ENCODE peak calls at places on chromosomes 12 and 14, in eight cellular contexts. One of them, this sample, is unnamed.

GRCh38 chr12:76947270-76947669 is 68.5 kb upstream of the CSRP2 start:
- DNase-seq in endodermal cell: no peak
- DNase-seq in H9: no peak
- DNase-seq in K562: no peak
- DNase-seq in HCT116: no peak
- DNase-seq in mammary epithelial cell: no peak
- DNase-seq in fibroblast of lung: no peak
- DNase-seq in HepG2: no peak
- DNase-seq in this sample: no peak

GRCh38 chr12:7219599-7220243 is 30.2 kb downstream of the PEX5 start:
- DNase-seq in endodermal cell: peak; percentile 91
- DNase-seq in H9: peak; percentile 76
- DNase-seq in K562: peak; percentile 48
- DNase-seq in HCT116: peak; percentile 75
- DNase-seq in mammary epithelial cell: peak; percentile 56
- DNase-seq in fibroblast of lung: peak; percentile 65
- DNase-seq in HepG2: peak; percentile 63
- DNase-seq in this sample: peak; percentile 76

GRCh38 chr12:59318940-59319339 is 276.9 kb upstream of the SLC16A7 start:
- DNase-seq in endodermal cell: no peak
- DNase-seq in H9: no peak
- DNase-seq in K562: no peak
- DNase-seq in HCT116: no peak
- DNase-seq in mammary epithelial cell: no peak
- DNase-seq in fibroblast of lung: no peak
- DNase-seq in HepG2: no peak
- DNase-seq in this sample: no peak

GRCh38 chr14:94964931-94965330 is 192.4 kb downstream of the DICER1 start:
- DNase-seq in endodermal cell: no peak
- DNase-seq in H9: no peak
- DNase-seq in K562: no peak
- DNase-seq in HCT116: no peak
- DNase-seq in mammary epithelial cell: no peak
- DNase-seq in fibroblast of lung: no peak
- DNase-seq in HepG2: no peak
- DNase-seq in this sample: no peak

GRCh38 chr14:34040765-34041164 is 89.9 kb upstream of the EGLN3 start:
- DNase-seq in endodermal cell: no peak
- DNase-seq in H9: no peak
- DNase-seq in K562: no peak
- DNase-seq in HCT116: no peak
- DNase-seq in mammary epithelial cell: no peak
- DNase-seq in fibroblast of lung: no peak
- DNase-seq in HepG2: no peak
- DNase-seq in this sample: no peak

GRCh38 chr12:99063182-99063581 is 418.1 kb downstream of the APAF1 start:
- DNase-seq in endodermal cell: no peak
- DNase-seq in H9: no peak
- DNase-seq in K562: no peak
- DNase-seq in HCT116: no peak
- DNase-seq in mammary epithelial cell: no peak
- DNase-seq in fibroblast of lung: no peak
- DNase-seq in HepG2: no peak
- DNase-seq in this sample: no peak

GRCh38 chr14:71645656-71646055 is 286.6 kb upstream of the RGS6 start:
- DNase-seq in endodermal cell: no peak
- DNase-seq in H9: no peak
- DNase-seq in K562: no peak
- DNase-seq in HCT116: no peak
- DNase-seq in mammary epithelial cell: no peak
- DNase-seq in fibroblast of lung: peak; percentile 63
- DNase-seq in HepG2: no peak
- DNase-seq in this sample: no peak

GRCh38 chr12:47032644-47033043 is 46.8 kb upstream of the PCED1B start:
- DNase-seq in endodermal cell: no peak
- DNase-seq in H9: no peak
- DNase-seq in K562: no peak
- DNase-seq in HCT116: peak; percentile 36
- DNase-seq in mammary epithelial cell: peak; percentile 55
- DNase-seq in fibroblast of lung: peak; percentile 66
- DNase-seq in HepG2: peak; percentile 23
- DNase-seq in this sample: no peak

GRCh38 chr12:29008786-29009185 is 140.3 kb upstream of the FAR2 start:
- DNase-seq in endodermal cell: no peak
- DNase-seq in H9: no peak
- DNase-seq in K562: no peak
- DNase-seq in HCT116: no peak
- DNase-seq in mammary epithelial cell: peak; percentile 78
- DNase-seq in fibroblast of lung: no peak
- DNase-seq in HepG2: no peak
- DNase-seq in this sample: no peak

DNA sequence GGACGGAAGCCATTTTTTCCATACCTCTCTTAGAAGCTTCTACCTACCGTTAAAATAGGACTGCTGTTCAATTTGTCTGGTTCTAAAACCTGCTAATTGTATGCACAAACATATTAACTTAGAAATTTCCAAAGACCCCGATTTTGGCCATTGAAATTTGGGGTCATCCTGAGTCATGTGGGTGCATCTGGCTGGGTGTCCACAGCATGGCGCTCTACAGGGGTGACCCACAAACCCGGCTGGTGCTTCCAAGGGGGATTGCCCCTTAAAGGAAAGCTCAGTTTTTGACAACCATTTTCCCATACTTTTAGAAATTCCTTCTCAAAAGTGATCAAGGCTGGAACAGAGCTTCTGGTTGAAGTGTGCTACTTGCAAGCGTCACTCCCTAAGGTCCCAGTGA is 83.9 kb upstream of the EIF5 start:
- DNase-seq in endodermal cell: peak; percentile 17
- DNase-seq in H9: no peak
- DNase-seq in K562: no peak
- DNase-seq in HCT116: no peak
- DNase-seq in mammary epithelial cell: no peak
- DNase-seq in fibroblast of lung: no peak
- DNase-seq in HepG2: no peak
- DNase-seq in this sample: no peak
- TF ChIP-seq CTCF in endodermal cell: no peak
- TF ChIP-seq CTCF in H9: peak; percentile 24
- TF ChIP-seq CTCF in K562: no peak
- TF ChIP-seq CTCF in HCT116: peak; percentile 5
- TF ChIP-seq CTCF in mammary epithelial cell: no peak
- TF ChIP-seq CTCF in fibroblast of lung: no peak
- TF ChIP-seq CTCF in HepG2: no peak
- TF ChIP-seq CTCF in this sample: no peak

GRCh38 chr12:58068706-58069105 is 127.3 kb downstream of the ATP23 start:
- DNase-seq in endodermal cell: no peak
- DNase-seq in H9: no peak
- DNase-seq in K562: no peak
- DNase-seq in HCT116: no peak
- DNase-seq in mammary epithelial cell: no peak
- DNase-seq in fibroblast of lung: no peak
- DNase-seq in HepG2: no peak
- DNase-seq in this sample: no peak

GRCh38 chr12:58064681-58065080 is 123.3 kb downstream of the ATP23 start:
- DNase-seq in endodermal cell: no peak
- DNase-seq in H9: no peak
- DNase-seq in K562: no peak
- DNase-seq in HCT116: no peak
- DNase-seq in mammary epithelial cell: no peak
- DNase-seq in fibroblast of lung: no peak
- DNase-seq in HepG2: no peak
- DNase-seq in this sample: no peak

GRCh38 chr12:58066296-58066695 is 124.9 kb downstream of the ATP23 start:
- DNase-seq in endodermal cell: no peak
- DNase-seq in H9: no peak
- DNase-seq in K562: no peak
- DNase-seq in HCT116: no peak
- DNase-seq in mammary epithelial cell: peak; percentile 27
- DNase-seq in fibroblast of lung: peak; percentile 57
- DNase-seq in HepG2: no peak
- DNase-seq in this sample: no peak

GRCh38 chr12:58069268-58069967 is 128.1 kb downstream of the ATP23 start:
- DNase-seq in endodermal cell: no peak
- DNase-seq in H9: no peak
- DNase-seq in K562: no peak
- DNase-seq in HCT116: no peak
- DNase-seq in mammary epithelial cell: peak; percentile 46
- DNase-seq in fibroblast of lung: peak; percentile 25
- DNase-seq in HepG2: no peak
- DNase-seq in this sample: no peak

GRCh38 chr12:58067610-58068387 is 126.4 kb downstream of the ATP23 start:
- DNase-seq in endodermal cell: no peak
- DNase-seq in H9: no peak
- DNase-seq in K562: no peak
- DNase-seq in HCT116: no peak
- DNase-seq in mammary epithelial cell: peak; percentile 98
- DNase-seq in fibroblast of lung: peak; percentile 96
- DNase-seq in HepG2: no peak
- DNase-seq in this sample: no peak
- H3K27ac ChIP-seq in endodermal cell: no peak overlapping the region
- H3K27ac ChIP-seq in H9: no peak overlapping the region
- H3K27ac ChIP-seq in K562: no peak overlapping the region
- H3K27ac ChIP-seq in HCT116: no peak overlapping the region
- H3K27ac ChIP-seq in mammary epithelial cell: peak overlapping the region; percentile 79
- H3K27ac ChIP-seq in fibroblast of lung: no peak overlapping the region
- H3K27ac ChIP-seq in HepG2: no peak overlapping the region
- H3K27ac ChIP-seq in this sample: no peak overlapping the region

GRCh38 chr14:81517798-81518398 is 15.8 kb downstream of the SEL1L start:
- DNase-seq in endodermal cell: no peak
- DNase-seq in H9: no peak
- DNase-seq in K562: no peak
- DNase-seq in HCT116: no peak
- DNase-seq in mammary epithelial cell: no peak
- DNase-seq in fibroblast of lung: peak; percentile 13
- DNase-seq in HepG2: peak; percentile 66
- DNase-seq in this sample: no peak

GRCh38 chr14:81523016-81523415 is 10.6 kb downstream of the SEL1L start:
- DNase-seq in endodermal cell: no peak
- DNase-seq in H9: no peak
- DNase-seq in K562: no peak
- DNase-seq in HCT116: no peak
- DNase-seq in mammary epithelial cell: no peak
- DNase-seq in fibroblast of lung: no peak
- DNase-seq in HepG2: no peak
- DNase-seq in this sample: no peak

GRCh38 chr14:81521356-81521755 is 12.3 kb downstream of the SEL1L start:
- DNase-seq in endodermal cell: no peak
- DNase-seq in H9: no peak
- DNase-seq in K562: no peak
- DNase-seq in HCT116: no peak
- DNase-seq in mammary epithelial cell: no peak
- DNase-seq in fibroblast of lung: no peak
- DNase-seq in HepG2: no peak
- DNase-seq in this sample: no peak

GRCh38 chr14:81519200-81519998 is 14.3 kb downstream of the SEL1L start:
- DNase-seq in endodermal cell: no peak
- DNase-seq in H9: no peak
- DNase-seq in K562: no peak
- DNase-seq in HCT116: no peak
- DNase-seq in mammary epithelial cell: no peak
- DNase-seq in fibroblast of lung: no peak
- DNase-seq in HepG2: no peak
- DNase-seq in this sample: peak; percentile 17

DNA sequence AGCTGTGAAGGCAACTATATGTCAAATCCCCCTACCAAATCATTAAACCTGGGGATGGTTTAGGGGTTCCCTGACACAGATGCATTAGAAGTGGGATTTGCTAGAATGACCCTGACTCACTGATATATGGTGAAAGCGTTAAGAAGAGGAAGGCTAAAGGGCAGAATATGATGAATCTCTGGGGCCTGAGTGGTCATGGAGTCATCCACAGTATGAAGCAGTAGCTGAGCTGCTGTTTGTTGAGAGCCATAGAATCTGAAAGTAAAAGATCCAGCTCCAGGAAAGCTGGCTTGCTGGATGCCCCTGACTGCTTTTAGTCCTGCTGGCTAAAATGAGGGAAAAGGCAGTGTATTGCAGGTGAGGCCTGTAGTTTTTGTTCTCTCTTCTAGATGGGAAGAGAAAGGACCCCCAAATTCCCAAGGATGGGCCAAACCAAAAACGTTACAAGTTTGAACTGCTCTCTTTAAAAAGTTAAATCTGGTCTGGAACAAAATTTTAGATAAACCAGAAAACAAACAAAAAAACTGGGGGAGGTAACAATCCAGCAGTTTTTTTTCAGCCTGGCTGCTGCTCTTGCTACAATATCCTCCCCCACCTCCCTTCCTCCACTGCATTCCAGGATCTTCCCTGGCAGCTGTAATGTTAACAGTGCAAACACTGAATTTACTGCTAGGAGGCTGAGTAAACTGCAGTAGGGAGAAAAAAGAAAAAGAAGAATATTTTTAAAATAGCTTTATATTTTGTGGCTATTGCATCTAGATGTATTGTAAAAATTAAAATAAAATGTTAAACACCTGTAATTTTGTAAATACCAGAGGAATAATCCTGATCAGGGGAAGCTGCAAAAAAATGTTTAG is 16.5 kb downstream of the SEL1L start:
- DNase-seq in endodermal cell: peak; percentile 66
- DNase-seq in H9: no peak
- DNase-seq in K562: no peak
- DNase-seq in HCT116: no peak
- DNase-seq in mammary epithelial cell: no peak
- DNase-seq in fibroblast of lung: peak; percentile 54
- DNase-seq in HepG2: peak; percentile 83
- DNase-seq in this sample: no peak
- H3K9ac ChIP-seq in endodermal cell: no peak overlapping the region
- H3K9ac ChIP-seq in H9: peak overlapping the region; percentile 10
- H3K9ac ChIP-seq in K562: no peak overlapping the region
- H3K9ac ChIP-seq in HCT116: no peak overlapping the region
- H3K9ac ChIP-seq in mammary epithelial cell: no peak overlapping the region
- H3K9ac ChIP-seq in fibroblast of lung: peak overlapping the region; percentile 1
- H3K9ac ChIP-seq in HepG2: peak overlapping the region; percentile 38
- H3K9ac ChIP-seq in this sample: no peak overlapping the region

GRCh38 chr14:73261520-73262426 is 24.5 kb downstream of the PAPLN start:
- DNase-seq in endodermal cell: no peak
- DNase-seq in H9: no peak
- DNase-seq in K562: no peak
- DNase-seq in HCT116: no peak
- DNase-seq in mammary epithelial cell: no peak
- DNase-seq in fibroblast of lung: no peak
- DNase-seq in HepG2: no peak
- DNase-seq in this sample: no peak
- TF ChIP-seq CTCF in endodermal cell: no peak
- TF ChIP-seq CTCF in H9: no peak
- TF ChIP-seq CTCF in K562: no peak
- TF ChIP-seq CTCF in HCT116: no peak
- TF ChIP-seq CTCF in mammary epithelial cell: no peak
- TF ChIP-seq CTCF in fibroblast of lung: no peak
- TF ChIP-seq CTCF in HepG2: no peak
- TF ChIP-seq CTCF in this sample: no peak

GRCh38 chr14:50363734-50364113 is 33.0 kb downstream of the CDKL1 start:
- DNase-seq in endodermal cell: no peak
- DNase-seq in H9: no peak
- DNase-seq in K562: no peak
- DNase-seq in HCT116: no peak
- DNase-seq in mammary epithelial cell: no peak
- DNase-seq in fibroblast of lung: no peak
- DNase-seq in HepG2: no peak
- DNase-seq in this sample: peak; percentile 88
- H3K27ac ChIP-seq in endodermal cell: no peak overlapping the region
- H3K27ac ChIP-seq in H9: no peak overlapping the region
- H3K27ac ChIP-seq in K562: peak overlapping the region; percentile 26
- H3K27ac ChIP-seq in HCT116: no peak overlapping the region
- H3K27ac ChIP-seq in mammary epithelial cell: no peak overlapping the region
- H3K27ac ChIP-seq in fibroblast of lung: peak overlapping the region; percentile 44
- H3K27ac ChIP-seq in HepG2: no peak overlapping the region
- H3K27ac ChIP-seq in this sample: peak overlapping the region; percentile 89

This sample was measured in DND-41.